ENCODE peak calls at places on chromosomes 6 and 20, in ten cellular contexts. Y is psoas muscle, U is IMR-90, A is brain microvascular endothelial cell, R is spleen, T is HCT116, O is Peyer's patch, Q is tibial artery, V is left lung, S is AG04450. N is an unnamed sample.

GRCh38 chr20:43955244-43956191 is 40.9 kb downstream of the TOX2 start:
- DNase-seq in R (peak), A (peak), U (peak), O (no peak), Y (no peak), V (no peak), T (peak), Q (no peak), S (peak), N (no peak)

GRCh38 chr6:42406296-42407280 is 45.1 kb downstream of the TRERF1 start:
- DNase-seq in Y (no peak), A (peak), O (no peak), Q (no peak), R (no peak), V (no peak), T (no peak), U (peak), S (no peak), N (no peak)

GRCh38 chr6:74166849-74167248 is 470.8 kb downstream of the CD109 start:
- DNase-seq in O (no peak), R (no peak), S (no peak), A (no peak), T (no peak), Q (no peak), U (peak), V (no peak), Y (no peak), N (no peak)

GRCh38 chr6:15386110-15386755 is 140.4 kb downstream of the JARID2 start:
- DNase-seq in Q (no peak), Y (no peak), T (no peak), A (no peak), V (no peak), U (no peak), S (no peak), O (no peak), R (no peak), N (no peak)

GRCh38 chr6:170082531-170083187 is 208.2 kb downstream of the DLL1 start:
- DNase-seq in O (no peak), U (no peak), V (no peak), T (no peak), A (no peak), Q (peak), Y (no peak), R (peak), S (no peak), N (no peak)

GRCh38 chr6:160412993-160413392 is 64.8 kb downstream of the SLC22A3 start:
- DNase-seq in U (no peak), S (no peak), Y (no peak), Q (no peak), A (no peak), V (no peak), T (no peak), O (no peak), R (no peak), N (no peak)

GRCh38 chr6:4319992-4320683 is 184.8 kb upstream of the ECI2 start:
- DNase-seq in T (no peak), O (no peak), U (peak), R (no peak), S (no peak), V (no peak), Y (no peak), Q (no peak), A (peak), N (no peak)

GRCh38 chr6:152246554-152247337 is 390.4 kb downstream of the SYNE1 start:
- DNase-seq in V (no peak), Y (no peak), Q (no peak), T (no peak), R (no peak), S (no peak), A (peak), O (no peak), U (peak), N (no peak)

GRCh38 chr20:53154540-53154939 is 182.4 kb downstream of the TSHZ2 start:
- DNase-seq in R (no peak), Q (no peak), V (no peak), O (no peak), U (no peak), Y (no peak), T (no peak), A (no peak), S (no peak), N (no peak)

GRCh38 chr20:62543470-62544302 is 67.9 kb upstream of the GATA5 start:
- DNase-seq in Y (no peak), O (no peak), A (no peak), U (no peak), Q (no peak), S (no peak), V (no peak), R (no peak), T (no peak), N (no peak)

GRCh38 chr6:83615025-83615999 is 93.6 kb downstream of the SNAP91 start:
- DNase-seq in V (peak), T (peak), S (peak), U (peak), O (no peak), Y (no peak), R (peak), A (peak), Q (no peak), N (no peak)

GRCh38 chr6:90238663-90239542 is 57.7 kb downstream of the BACH2 start:
- DNase-seq in U (no peak), S (no peak), T (no peak), R (no peak), O (no peak), A (no peak), Q (no peak), V (no peak), Y (no peak), N (no peak)

GRCh38 chr6:1244941-1245340 is 67.0 kb upstream of the FOXQ1 start:
- DNase-seq in T (no peak), V (no peak), A (no peak), R (no peak), U (no peak), Y (no peak), S (no peak), Q (no peak), O (no peak), N (no peak)

GRCh38 chr20:36153754-36154695 is 515 bp upstream of the EPB41L1 start:
- DNase-seq in A (peak), Y (peak), O (peak), Q (peak), V (peak), S (no peak), T (no peak), R (peak), U (peak), N (peak)

GRCh38 chr6:40988634-40989033 is 50.4 kb downstream of the UNC5CL start:
- DNase-seq in R (no peak), T (no peak), S (no peak), U (no peak), Q (no peak), O (no peak), A (no peak), Y (no peak), V (no peak), N (no peak)

GRCh38 chr6:154370545-154370944 is 13.9 kb upstream of the IPCEF1 start:
- DNase-seq in S (no peak), T (peak), Q (no peak), Y (no peak), O (no peak), A (peak), V (no peak), R (no peak), U (peak), N (no peak)

GRCh38 chr20:46979603-46980241 is 85.1 kb downstream of the EYA2 start:
- DNase-seq in S (no peak), Y (no peak), A (no peak), V (no peak), O (no peak), Q (no peak), T (no peak), R (no peak), U (no peak), N (no peak)

GRCh38 chr6:113634352-113635163 is 222.6 kb upstream of the MARCKS start:
- DNase-seq in Q (no peak), O (no peak), Y (no peak), T (no peak), U (peak), V (no peak), S (no peak), A (peak), R (no peak), N (no peak)

GRCh38 chr20:35120012-35120701 is 27.0 kb downstream of the EDEM2 start:
- DNase-seq in O (no peak), Y (no peak), T (no peak), U (peak), R (no peak), S (peak), Q (peak), A (peak), V (no peak), N (no peak)

GRCh38 chr6:47071681-47072080 is 29.5 kb upstream of the ADGRF1 start:
- DNase-seq in A (no peak), S (no peak), Y (no peak), V (no peak), R (no peak), Q (no peak), T (no peak), O (no peak), U (no peak), N (no peak)

GRCh38 chr6:7846971-7847818 is 63.4 kb downstream of the TXNDC5 start:
- DNase-seq in S (peak), O (no peak), T (no peak), R (no peak), A (peak), U (peak), V (no peak), Y (no peak), Q (no peak), N (no peak)

GRCh38 chr6:47135772-47136171 is 93.6 kb upstream of the ADGRF1 start:
- DNase-seq in Q (no peak), R (no peak), U (peak), Y (no peak), V (no peak), T (peak), S (peak), O (no peak), A (peak), N (no peak)

GRCh38 chr6:97958143-97958542 is 675.1 kb upstream of the MMS22L start:
- DNase-seq in Q (no peak), R (peak), Y (peak), U (no peak), T (no peak), S (no peak), A (no peak), V (peak), O (no peak), N (peak)

GRCh38 chr6:83853178-83853967 is at the start of gene RIPPLY2:
- DNase-seq in Y (peak), R (peak), S (no peak), U (peak), O (no peak), Q (peak), T (no peak), V (peak), A (no peak), N (no peak)

GRCh38 chr6:3750324-3751018 is 1.0 kb downstream of the PXDC1 start:
- DNase-seq in R (peak), S (no peak), Q (peak), U (peak), O (peak), A (peak), V (peak), Y (peak), T (no peak), N (peak)

GRCh38 chr6:7473805-7474329 is 67.6 kb upstream of the DSP start:
- DNase-seq in U (no peak), S (no peak), Q (no peak), V (no peak), R (no peak), O (no peak), Y (no peak), T (no peak), A (no peak), N (no peak)

GRCh38 chr6:79967178-79967577 is 19.8 kb upstream of the ELOVL4 start:
- DNase-seq in O (no peak), S (no peak), Y (no peak), A (no peak), R (no peak), T (no peak), V (no peak), Q (no peak), U (no peak), N (no peak)

GRCh38 chr20:4533734-4534133 is 188.0 kb upstream of the PRND start:
- DNase-seq in O (no peak), V (no peak), R (no peak), T (no peak), Q (no peak), A (no peak), Y (no peak), S (no peak), U (no peak), N (no peak)

GRCh38 chr6:95364016-95364604 is 213.2 kb upstream of the MANEA start:
- DNase-seq in A (no peak), Y (no peak), U (peak), T (peak), S (no peak), Q (no peak), R (no peak), O (no peak), V (no peak), N (no peak)
- TF ChIP-seq CTCF in A (peak), Y (peak), U (peak), T (no peak), S (peak), Q (no peak), R (peak), O (peak), V (no peak), N (peak)

GRCh38 chr6:28980797-28981390 is 24.2 kb downstream of the ZNF311 start:
- DNase-seq in Q (no peak), U (peak), Y (peak), S (peak), R (peak), V (no peak), T (peak), O (peak), A (peak), N (no peak)

GRCh38 chr6:28981833-28982475 is 23.2 kb downstream of the ZNF311 start:
- DNase-seq in R (peak), T (peak), V (no peak), O (peak), U (peak), Q (peak), Y (peak), A (peak), S (peak), N (peak)

GRCh38 chr6:28981391-28981832 is 23.7 kb downstream of the ZNF311 start:
- DNase-seq in T (peak), R (peak), V (no peak), Y (peak), A (peak), O (peak), S (no peak), Q (peak), U (peak), N (no peak)

GRCh38 chr6:28983838-28984237 is 21.3 kb downstream of the ZNF311 start:
- DNase-seq in V (no peak), O (no peak), S (no peak), Y (no peak), Q (no peak), U (no peak), T (no peak), A (no peak), R (no peak), N (no peak)

GRCh38 chr6:28982476-28983266 is 22.4 kb downstream of the ZNF311 start:
- DNase-seq in Y (no peak), U (peak), T (no peak), Q (no peak), S (no peak), V (no peak), O (no peak), R (no peak), A (peak), N (no peak)
- H3K27ac ChIP-seq in Y (peak), U (no peak), T (peak), Q (peak), S (no peak), V (peak), O (peak), R (peak), A (peak), N (peak)

GRCh38 chr6:157221049-157221816 is 102.1 kb downstream of the TMEM242 start:
- DNase-seq in U (peak), O (peak), R (peak), V (peak), T (peak), Q (peak), Y (peak), A (peak), S (peak), N (peak)
- TF ChIP-seq CTCF in U (no peak), O (peak), R (no peak), V (no peak), T (no peak), Q (no peak), Y (peak), A (peak), S (no peak), N (peak)

DNA sequence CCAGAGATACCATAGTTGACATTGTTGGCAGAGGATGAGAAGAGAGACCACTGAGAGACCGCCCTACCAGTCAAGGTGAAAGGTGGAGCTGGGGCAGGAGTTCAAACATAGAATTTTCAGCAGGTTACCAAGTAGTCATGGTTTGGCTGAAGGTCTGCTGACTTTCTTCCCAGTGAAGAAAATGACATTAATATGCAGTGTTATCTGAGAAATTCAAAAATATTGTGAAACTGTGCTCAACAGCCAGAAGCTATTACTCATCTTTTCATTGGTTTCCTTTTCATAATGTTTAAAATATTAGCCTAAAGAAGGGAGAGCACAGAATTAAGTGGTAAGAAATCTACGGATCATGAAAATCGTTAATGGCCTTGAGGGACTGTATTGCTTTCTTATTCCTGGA is 209.2 kb downstream of the FNDC1 start:
- DNase-seq in V (no peak), U (no peak), Q (no peak), O (no peak), T (no peak), Y (no peak), R (no peak), S (no peak), A (no peak), N (no peak)
- H3K27ac ChIP-seq in V (no peak), U (no peak), Q (peak), O (no peak), T (no peak), Y (no peak), R (no peak), S (no peak), A (no peak), N (no peak)

N was measured in upper lobe of right lung.